ENCODE peak calls at places on chromosomes 5 and 9, in four cellular contexts. One of them, this sample, is unnamed.

GRCh38 chr5:34756781-34757624 is 82.0 kb upstream of the TTC23L start:
- DNase-seq in stomach: no peak
- DNase-seq in heart left ventricle: no peak
- DNase-seq in HCT116: no peak
- DNase-seq in this sample: no peak

GRCh38 chr9:89969881-89970639 is 365.2 kb downstream of the GADD45G start:
- DNase-seq in HCT116: no peak
- DNase-seq in stomach: no peak
- DNase-seq in heart left ventricle: no peak
- DNase-seq in this sample: no peak

GRCh38 chr5:74063821-74064598 is 438.0 kb downstream of the ARHGEF28 start:
- DNase-seq in HCT116: no peak
- DNase-seq in heart left ventricle: no peak
- DNase-seq in stomach: no peak
- DNase-seq in this sample: no peak

GRCh38 chr5:96133337-96134094 is 171.9 kb upstream of the ELL2 start:
- DNase-seq in heart left ventricle: no peak
- DNase-seq in HCT116: no peak
- DNase-seq in stomach: no peak
- DNase-seq in this sample: no peak

GRCh38 chr5:68220914-68221313 is 5.4 kb downstream of the PIK3R1 start:
- DNase-seq in stomach: no peak
- DNase-seq in HCT116: no peak
- DNase-seq in heart left ventricle: no peak
- DNase-seq in this sample: no peak

GRCh38 chr5:68295772-68296171 is 80.2 kb downstream of the PIK3R1 start:
- DNase-seq in HCT116: no peak
- DNase-seq in heart left ventricle: no peak
- DNase-seq in stomach: no peak
- DNase-seq in this sample: no peak

GRCh38 chr5:164921722-164922121 is 1416.3 kb downstream of the MAT2B start:
- DNase-seq in stomach: no peak
- DNase-seq in HCT116: no peak
- DNase-seq in heart left ventricle: no peak
- DNase-seq in this sample: no peak

GRCh38 chr5:6849569-6849968 is 136.3 kb downstream of the TENT4A start:
- DNase-seq in heart left ventricle: no peak
- DNase-seq in stomach: no peak
- DNase-seq in HCT116: no peak
- DNase-seq in this sample: no peak

GRCh38 chr9:73039253-73039915 is 86.5 kb upstream of the ALDH1A1 start:
- DNase-seq in stomach: no peak
- DNase-seq in heart left ventricle: no peak
- DNase-seq in HCT116: no peak
- DNase-seq in this sample: no peak

GRCh38 chr9:16115994-16116393 is 563.2 kb downstream of the CCDC171 start:
- DNase-seq in HCT116: no peak
- DNase-seq in stomach: no peak
- DNase-seq in heart left ventricle: no peak
- DNase-seq in this sample: no peak

GRCh38 chr5:56019306-56020272 is 24.8 kb upstream of the IL6ST start:
- DNase-seq in HCT116: no peak
- DNase-seq in heart left ventricle: no peak
- DNase-seq in stomach: no peak
- DNase-seq in this sample: no peak

GRCh38 chr9:38079410-38080105 is 10.5 kb upstream of the SHB start:
- DNase-seq in HCT116: no peak
- DNase-seq in heart left ventricle: peak; percentile 25
- DNase-seq in stomach: no peak
- DNase-seq in this sample: no peak

GRCh38 chr9:68509689-68510088 is 31.0 kb downstream of the TMEM252 start:
- DNase-seq in HCT116: no peak
- DNase-seq in stomach: no peak
- DNase-seq in heart left ventricle: no peak
- DNase-seq in this sample: peak; percentile 80

GRCh38 chr5:174725991-174726601 is 1.7 kb downstream of the MSX2 start:
- DNase-seq in stomach: no peak
- DNase-seq in heart left ventricle: no peak
- DNase-seq in HCT116: no peak
- DNase-seq in this sample: no peak
- H3K27me3 ChIP-seq in stomach: peaks cover 68% of the 10 kb centered on the region
- H3K27me3 ChIP-seq in heart left ventricle: peaks cover 54% of the 10 kb centered on the region
- H3K27me3 ChIP-seq in HCT116: peaks cover 8% of the 10 kb centered on the region
- H3K27me3 ChIP-seq in this sample: peaks cover 60% of the 10 kb centered on the region

GRCh38 chr5:2757563-2758311 is 6.3 kb upstream of the IRX2 start:
- DNase-seq in HCT116: no peak
- DNase-seq in heart left ventricle: no peak
- DNase-seq in stomach: no peak
- DNase-seq in this sample: no peak

GRCh38 chr5:2755811-2756210 is 4.3 kb upstream of the IRX2 start:
- DNase-seq in stomach: no peak
- DNase-seq in heart left ventricle: no peak
- DNase-seq in HCT116: no peak
- DNase-seq in this sample: no peak

GRCh38 chr5:2756211-2756746 is 4.8 kb upstream of the IRX2 start:
- DNase-seq in heart left ventricle: no peak
- DNase-seq in stomach: peak; percentile 57
- DNase-seq in HCT116: no peak
- DNase-seq in this sample: no peak

GRCh38 chr5:2755371-2755715 is 3.9 kb upstream of the IRX2 start:
- DNase-seq in heart left ventricle: no peak
- DNase-seq in stomach: no peak
- DNase-seq in HCT116: no peak
- DNase-seq in this sample: no peak

DNA sequence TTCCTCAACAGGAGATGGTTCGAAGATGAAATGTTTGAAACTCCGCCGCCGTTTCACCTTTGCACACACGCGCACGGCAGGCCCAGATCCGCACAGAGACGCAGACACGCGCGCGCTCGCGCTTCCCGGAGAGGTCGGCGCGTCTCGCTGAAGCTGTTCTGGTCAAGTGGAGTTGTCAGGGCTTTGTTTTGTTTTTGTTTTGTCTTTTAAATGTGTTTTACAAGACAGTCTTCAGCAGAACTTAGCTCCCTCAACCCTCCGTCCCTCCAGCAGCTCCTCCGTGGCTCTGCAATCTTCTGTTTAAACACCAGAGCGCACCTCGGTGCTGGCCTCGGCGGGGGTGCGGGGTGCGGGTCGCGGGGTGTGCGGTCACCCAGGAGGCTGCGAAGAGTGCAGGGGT is 5.3 kb upstream of the IRX2 start:
- DNase-seq in heart left ventricle: no peak
- DNase-seq in stomach: no peak
- DNase-seq in HCT116: no peak
- DNase-seq in this sample: no peak
- H3K27me3 ChIP-seq in heart left ventricle: peaks cover 81% of the 10 kb centered on the region
- H3K27me3 ChIP-seq in stomach: peaks cover 57% of the 10 kb centered on the region
- H3K27me3 ChIP-seq in HCT116: no peaks in the 10 kb centered on the region
- H3K27me3 ChIP-seq in this sample: no peaks in the 10 kb centered on the region

DNA sequence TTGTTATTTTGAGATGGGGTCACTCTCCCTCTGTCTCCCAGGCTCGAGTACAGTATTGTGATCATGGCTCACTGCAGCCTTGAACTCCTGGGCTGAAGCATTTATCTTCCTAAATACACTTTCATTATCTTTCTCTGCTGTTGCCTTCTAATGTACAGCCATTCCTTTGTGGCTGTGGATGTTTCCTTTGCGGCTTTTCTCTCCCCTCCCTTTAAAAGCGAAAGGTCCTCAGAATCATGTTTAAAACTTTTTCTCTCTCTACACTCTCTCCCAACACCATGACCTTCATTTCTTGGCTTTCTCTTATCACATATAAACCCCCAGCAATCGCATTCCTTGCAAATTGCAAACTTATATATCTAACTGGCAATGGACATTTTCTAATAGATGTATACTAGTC is 1.6 kb downstream of the IFNA2 start:
- DNase-seq in heart left ventricle: no peak
- DNase-seq in HCT116: no peak
- DNase-seq in stomach: no peak
- DNase-seq in this sample: no peak
- H3K27me3 ChIP-seq in heart left ventricle: peaks cover 14% of the 10 kb centered on the region
- H3K27me3 ChIP-seq in HCT116: no peaks in the 10 kb centered on the region
- H3K27me3 ChIP-seq in stomach: peaks cover 6% of the 10 kb centered on the region
- H3K27me3 ChIP-seq in this sample: no peaks in the 10 kb centered on the region

GRCh38 chr9:21746550-21746949 is 55.9 kb upstream of the MTAP start:
- DNase-seq in HCT116: no peak
- DNase-seq in heart left ventricle: no peak
- DNase-seq in stomach: no peak
- DNase-seq in this sample: no peak

GRCh38 chr9:21744320-21744719 is 58.1 kb upstream of the MTAP start:
- DNase-seq in stomach: no peak
- DNase-seq in HCT116: no peak
- DNase-seq in heart left ventricle: no peak
- DNase-seq in this sample: no peak

GRCh38 chr9:21744874-21745273 is 57.6 kb upstream of the MTAP start:
- DNase-seq in heart left ventricle: no peak
- DNase-seq in HCT116: no peak
- DNase-seq in stomach: no peak
- DNase-seq in this sample: no peak

GRCh38 chr9:21741151-21741550 is 61.3 kb upstream of the MTAP start:
- DNase-seq in heart left ventricle: no peak
- DNase-seq in HCT116: no peak
- DNase-seq in stomach: no peak
- DNase-seq in this sample: no peak
- H3K27me3 ChIP-seq in heart left ventricle: no peaks in the 10 kb centered on the region
- H3K27me3 ChIP-seq in HCT116: no peaks in the 10 kb centered on the region
- H3K27me3 ChIP-seq in stomach: no peaks in the 10 kb centered on the region
- H3K27me3 ChIP-seq in this sample: peaks cover 100% of the 10 kb centered on the region

DNA sequence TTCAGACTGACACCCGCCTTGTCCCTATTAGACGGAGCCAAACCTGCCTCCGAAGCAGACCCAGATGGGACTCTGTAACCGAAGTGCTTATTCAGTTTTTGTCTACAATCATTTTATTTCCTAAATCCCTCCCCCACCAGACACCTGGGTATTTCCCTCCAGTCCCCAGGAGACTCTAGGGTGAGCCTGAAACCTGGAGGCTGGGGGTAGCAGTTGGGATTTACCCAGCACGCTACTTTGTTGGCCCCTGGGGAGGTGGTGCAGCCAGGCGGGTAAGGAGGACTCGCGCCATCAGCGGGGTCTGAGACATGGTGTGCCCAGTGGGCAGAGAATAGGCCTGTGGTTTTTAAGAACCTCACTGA is 1.3 kb upstream of the LHX2 start:
- DNase-seq in stomach: no peak
- DNase-seq in HCT116: no peak
- DNase-seq in heart left ventricle: no peak
- DNase-seq in this sample: no peak
- H3K27me3 ChIP-seq in stomach: peaks cover 100% of the 10 kb centered on the region
- H3K27me3 ChIP-seq in HCT116: peaks cover 38% of the 10 kb centered on the region
- H3K27me3 ChIP-seq in heart left ventricle: peaks cover 95% of the 10 kb centered on the region
- H3K27me3 ChIP-seq in this sample: peaks cover 97% of the 10 kb centered on the region

GRCh38 chr5:179697993-179698934 is 503 bp upstream of the CANX start:
- DNase-seq in heart left ventricle: peak; percentile 99
- DNase-seq in stomach: peak; percentile 99
- DNase-seq in HCT116: peak; percentile 97
- DNase-seq in this sample: peak; percentile 97

GRCh38 chr5:179699640-179700298 is 1.0 kb downstream of the CANX start:
- DNase-seq in heart left ventricle: no peak
- DNase-seq in HCT116: no peak
- DNase-seq in stomach: no peak
- DNase-seq in this sample: no peak

GRCh38 chr5:179698935-179699639 is at the start of gene CANX:
- DNase-seq in stomach: no peak
- DNase-seq in HCT116: no peak
- DNase-seq in heart left ventricle: no peak
- DNase-seq in this sample: no peak

GRCh38 chr5:179697108-179697507 is 1.7 kb upstream of the CANX start:
- DNase-seq in heart left ventricle: no peak
- DNase-seq in stomach: no peak
- DNase-seq in HCT116: no peak
- DNase-seq in this sample: no peak

GRCh38 chr5:179700401-179700918 is 1.7 kb downstream of the CANX start:
- DNase-seq in heart left ventricle: no peak
- DNase-seq in HCT116: no peak
- DNase-seq in stomach: no peak
- DNase-seq in this sample: no peak
- H3K27me3 ChIP-seq in heart left ventricle: no peaks in the 10 kb centered on the region
- H3K27me3 ChIP-seq in HCT116: no peaks in the 10 kb centered on the region
- H3K27me3 ChIP-seq in stomach: no peaks in the 10 kb centered on the region
- H3K27me3 ChIP-seq in this sample: no peaks in the 10 kb centered on the region